ENCODE peak calls at places on chromosomes 7 and 10, in nine cellular contexts. Q is AG04450; P is naive thymus-derived CD4-positive, alpha-beta T cell; A is GM23248; N is cardiac muscle cell; U is GM23338; T is left ventricle myocardium inferior; G is substantia nigra; O is adrenal gland. F is an unnamed sample.

GRCh38 chr7:159218216-159219006 is 73.7 kb upstream of the VIPR2 start:
- DNase-seq in Q (no peak), P (no peak), A (no peak), N (no peak), U (no peak), T (no peak), G (no peak), O (no peak), F (no peak)

GRCh38 chr10:124829447-124830115 is 28.0 kb downstream of the ABRAXAS2 start:
- DNase-seq in Q (no peak), P (no peak), A (no peak), N (no peak), U (no peak), T (no peak), G (no peak), O (peak), F (no peak)

GRCh38 chr7:157559596-157560257 is 222.9 kb downstream of the DNAJB6 start:
- DNase-seq in Q (no peak), P (no peak), A (no peak), N (no peak), U (no peak), T (no peak), G (no peak), O (no peak), F (no peak)

GRCh38 chr7:131689662-131690234 is 133.3 kb upstream of the PODXL start:
- DNase-seq in Q (no peak), P (no peak), A (no peak), N (no peak), U (no peak), T (no peak), G (no peak), O (no peak), F (no peak)

GRCh38 chr10:103353281-103353680 is 2.3 kb upstream of the PCGF6 start:
- DNase-seq in Q (no peak), P (no peak), A (peak), N (no peak), U (peak), T (no peak), G (no peak), O (no peak), F (no peak)

GRCh38 chr10:133393401-133394063 is 425 bp upstream of the MTG1 start:
- DNase-seq in Q (no peak), P (peak), A (no peak), N (no peak), U (no peak), T (no peak), G (no peak), O (no peak), F (no peak)

GRCh38 chr10:120328647-120329046 is 128.4 kb upstream of the PLPP4 start:
- DNase-seq in Q (no peak), P (no peak), A (peak), N (no peak), U (no peak), T (no peak), G (no peak), O (no peak), F (no peak)

GRCh38 chr10:61100882-61101281 is 156.9 kb upstream of the RHOBTB1 start:
- DNase-seq in Q (no peak), P (no peak), A (no peak), N (no peak), U (no peak), T (no peak), G (no peak), O (no peak), F (no peak)

GRCh38 chr7:84022686-84023308 is 171.8 kb downstream of the SEMA3A start:
- DNase-seq in Q (no peak), P (no peak), A (no peak), N (no peak), U (no peak), T (no peak), G (no peak), O (no peak), F (no peak)

GRCh38 chr7:138865843-138866242 is 67.8 kb upstream of the ATP6V0A4 start:
- DNase-seq in Q (no peak), P (peak), A (no peak), N (no peak), U (peak), T (no peak), G (no peak), O (no peak), F (no peak)

GRCh38 chr10:99612167-99612831 is 7.9 kb downstream of the SLC25A28 start:
- DNase-seq in Q (peak), P (peak), A (peak), N (peak), U (peak), T (no peak), G (no peak), O (no peak), F (no peak)

GRCh38 chr10:26739087-26739631 is 41.7 kb downstream of the PDSS1 start:
- DNase-seq in Q (no peak), P (no peak), A (no peak), N (no peak), U (no peak), T (no peak), G (no peak), O (no peak), F (no peak)

GRCh38 chr10:26741368-26741767 is 43.9 kb downstream of the PDSS1 start:
- DNase-seq in Q (no peak), P (no peak), A (no peak), N (no peak), U (no peak), T (no peak), G (no peak), O (no peak), F (no peak)

GRCh38 chr10:26738354-26738753 is 40.9 kb downstream of the PDSS1 start:
- DNase-seq in Q (no peak), P (no peak), A (peak), N (no peak), U (no peak), T (no peak), G (no peak), O (no peak), F (no peak)

GRCh38 chr10:26746111-26746510 is 48.6 kb downstream of the PDSS1 start:
- DNase-seq in Q (no peak), P (no peak), A (peak), N (no peak), U (no peak), T (no peak), G (no peak), O (no peak), F (no peak)

DNA sequence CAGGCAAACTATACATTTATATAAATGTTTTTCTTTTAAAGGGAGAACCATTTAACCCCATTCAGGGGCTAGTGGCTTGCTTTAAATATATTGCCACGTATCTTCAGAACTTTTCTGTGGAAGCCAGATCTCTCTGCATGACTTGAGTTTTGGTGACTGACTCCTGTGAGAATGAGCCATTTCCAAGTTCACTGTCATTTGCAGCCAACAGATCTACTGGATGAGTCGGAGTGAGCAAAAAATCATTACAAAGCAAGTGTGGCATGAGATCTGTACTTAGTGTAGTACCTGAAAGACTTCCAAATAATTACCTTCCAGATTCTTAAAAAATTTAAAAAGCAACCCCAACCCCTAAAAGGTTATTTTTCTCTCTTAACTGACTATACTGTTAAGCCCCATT is 45.6 kb downstream of the PDSS1 start:
- DNase-seq in Q (no peak), P (no peak), A (peak), N (no peak), U (no peak), T (no peak), G (no peak), O (no peak), F (no peak)
- H3K27ac ChIP-seq in Q (no peak), P (no peak), A (peak), N (peak), U (no peak), T (no peak), G (no peak), O (no peak), F (no peak)

GRCh38 chr10:107914450-107915276 is 750.2 kb upstream of the SORCS1 start:
- DNase-seq in Q (no peak), P (no peak), A (peak), N (peak), U (peak), T (no peak), G (no peak), O (no peak), F (peak)
- H3K27ac ChIP-seq in Q (no peak), P (no peak), A (peak), N (no peak), U (no peak), T (no peak), G (no peak), O (no peak), F (peak)

GRCh38 chr10:49302088-49302487 is 3.1 kb downstream of the C10orf71 start:
- DNase-seq in Q (no peak), P (no peak), A (no peak), N (no peak), U (no peak), T (no peak), G (no peak), O (no peak), F (no peak)

GRCh38 chr10:49301302-49301701 is 2.3 kb downstream of the C10orf71 start:
- DNase-seq in Q (no peak), P (no peak), A (no peak), N (no peak), U (no peak), T (no peak), G (no peak), O (no peak), F (no peak)

GRCh38 chr10:49304137-49304536 is 5.2 kb downstream of the C10orf71 start:
- DNase-seq in Q (no peak), P (no peak), A (no peak), N (no peak), U (no peak), T (no peak), G (no peak), O (no peak), F (no peak)

GRCh38 chr10:49300140-49300974 is 1.4 kb downstream of the C10orf71 start:
- DNase-seq in Q (no peak), P (no peak), A (no peak), N (peak), U (no peak), T (peak), G (no peak), O (no peak), F (no peak)

GRCh38 chr10:49303711-49304110 is 4.7 kb downstream of the C10orf71 start:
- DNase-seq in Q (no peak), P (no peak), A (no peak), N (no peak), U (no peak), T (no peak), G (no peak), O (no peak), F (no peak)
- H3K27ac ChIP-seq in Q (no peak), P (no peak), A (no peak), N (no peak), U (no peak), T (peak), G (no peak), O (no peak), F (no peak)

GRCh38 chr10:44992732-44993225 is 7.9 kb upstream of the ZNF22 start:
- DNase-seq in Q (no peak), P (no peak), A (no peak), N (no peak), U (no peak), T (no peak), G (no peak), O (no peak), F (no peak)

GRCh38 chr10:44991571-44991970 is 9.2 kb upstream of the ZNF22 start:
- DNase-seq in Q (no peak), P (no peak), A (no peak), N (no peak), U (no peak), T (no peak), G (no peak), O (no peak), F (peak)

GRCh38 chr10:44990965-44991364 is 9.8 kb upstream of the ZNF22 start:
- DNase-seq in Q (no peak), P (no peak), A (no peak), N (no peak), U (no peak), T (no peak), G (no peak), O (no peak), F (no peak)

GRCh38 chr10:44993226-44993921 is 7.3 kb upstream of the ZNF22 start:
- DNase-seq in Q (no peak), P (no peak), A (no peak), N (no peak), U (no peak), T (no peak), G (no peak), O (no peak), F (peak)

GRCh38 chr10:44992070-44992731 is 8.5 kb upstream of the ZNF22 start:
- DNase-seq in Q (no peak), P (no peak), A (no peak), N (no peak), U (no peak), T (no peak), G (no peak), O (no peak), F (peak)
- H3K27ac ChIP-seq in Q (no peak), P (no peak), A (no peak), N (no peak), U (no peak), T (peak), G (peak), O (no peak), F (peak)

DNA sequence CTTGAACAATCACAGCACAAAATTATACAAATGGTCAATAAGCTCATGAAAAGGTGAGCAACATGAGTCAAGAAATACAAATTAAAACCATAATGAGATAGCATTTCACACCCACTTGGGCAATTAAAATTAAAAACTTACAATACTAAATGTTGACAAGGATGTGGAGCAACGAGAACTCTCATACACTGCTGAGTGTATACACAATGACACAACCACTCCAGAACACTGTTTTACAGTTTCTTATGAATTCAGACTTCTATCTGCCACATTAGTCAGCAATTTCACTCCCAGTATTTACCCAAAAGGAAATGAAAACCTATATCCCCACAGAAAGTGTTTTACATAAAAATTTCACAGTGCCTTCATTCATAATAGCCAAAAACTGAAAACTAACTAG is 31.1 kb downstream of the GDI2 start:
- DNase-seq in Q (no peak), P (no peak), A (no peak), N (no peak), U (no peak), T (no peak), G (no peak), O (no peak), F (no peak)
- H3K27ac ChIP-seq in Q (no peak), P (no peak), A (no peak), N (no peak), U (no peak), T (no peak), G (no peak), O (no peak), F (no peak)

DNA sequence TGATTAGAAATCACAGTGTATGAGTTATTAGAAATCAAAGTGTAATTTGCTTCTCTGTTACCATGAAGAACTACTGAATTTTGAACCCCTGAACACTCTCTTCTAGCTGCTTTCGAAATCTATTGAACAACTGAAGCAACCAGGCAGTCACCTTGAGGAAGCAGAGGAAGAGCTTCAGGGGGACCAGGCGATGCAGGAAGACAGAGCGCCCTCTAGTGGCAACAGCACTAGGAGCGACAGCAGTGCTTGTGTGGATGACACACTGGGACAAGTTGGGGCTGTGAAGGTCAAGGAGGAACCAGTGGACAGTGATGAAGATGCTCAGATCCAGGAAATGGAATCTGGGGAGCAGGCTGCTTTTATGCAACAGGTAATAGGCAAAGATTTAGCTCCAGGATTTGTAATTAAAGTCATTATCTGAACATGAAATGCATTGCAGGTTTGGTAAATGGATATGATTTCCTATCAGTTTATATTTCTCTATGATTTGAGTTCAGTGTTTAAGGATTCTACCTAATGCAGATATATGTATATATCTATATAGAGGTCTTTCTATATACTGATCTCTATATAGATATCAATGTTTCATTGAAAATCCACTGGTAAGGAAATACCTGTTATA is 170.7 kb downstream of the HDAC9 start:
- DNase-seq in Q (peak), P (peak), A (peak), N (peak), U (peak), T (peak), G (peak), O (peak), F (peak)
- H3K27ac ChIP-seq in Q (no peak), P (no peak), A (no peak), N (no peak), U (no peak), T (no peak), G (no peak), O (no peak), F (no peak)